ENCODE peak calls at places on chromosomes 6 and 20, in eight cellular contexts. D, O, J, L, F, U, P and B are unnamed samples.

GRCh38 chr6:32439708-32440214 is at the start of gene HLA-DRA:
- ATAC-seq in D (peak), O (peak), J (peak), L (peak), F (peak), U (peak), P (peak), B (peak)

GRCh38 chr20:61753987-61754956 is 311.4 kb downstream of the TAF4 start:
- ATAC-seq in D (no peak), O (no peak), J (no peak), L (no peak), F (no peak), U (no peak), P (no peak), B (no peak)

GRCh38 chr6:29676981-29677601 is 3.9 kb downstream of the ZFP57 start:
- ATAC-seq in D (no peak), O (no peak), J (no peak), L (no peak), F (no peak), U (no peak), P (no peak), B (no peak)

GRCh38 chr6:144248470-144249301 is 36.4 kb upstream of the UTRN start:
- ATAC-seq in D (no peak), O (no peak), J (peak), L (no peak), F (peak), U (no peak), P (peak), B (peak)

GRCh38 chr6:87174078-87174579 is 18.8 kb downstream of the ZNF292 start:
- ATAC-seq in D (peak), O (no peak), J (peak), L (peak), F (no peak), U (no peak), P (no peak), B (no peak)

GRCh38 chr6:35415065-35415880 is 36.9 kb upstream of the FANCE start:
- ATAC-seq in D (peak), O (peak), J (peak), L (no peak), F (no peak), U (no peak), P (peak), B (peak)

GRCh38 chr6:113162739-113163138 is 694.4 kb upstream of the MARCKS start:
- ATAC-seq in D (no peak), O (no peak), J (no peak), L (no peak), F (no peak), U (no peak), P (no peak), B (no peak)

GRCh38 chr6:44563397-44563796 is 175.9 kb downstream of the CDC5L start:
- ATAC-seq in D (no peak), O (no peak), J (peak), L (no peak), F (no peak), U (no peak), P (peak), B (no peak)

GRCh38 chr20:16222859-16223411 is 350.3 kb downstream of the KIF16B start:
- ATAC-seq in D (no peak), O (no peak), J (no peak), L (no peak), F (no peak), U (no peak), P (no peak), B (no peak)

GRCh38 chr6:3340358-3340798 is 81.6 kb downstream of the PSMG4 start:
- ATAC-seq in D (no peak), O (no peak), J (no peak), L (no peak), F (no peak), U (no peak), P (peak), B (no peak)

GRCh38 chr6:34919651-34920050 is 30.6 kb downstream of the ANKS1A start:
- ATAC-seq in D (no peak), O (no peak), J (no peak), L (no peak), F (no peak), U (no peak), P (no peak), B (no peak)

GRCh38 chr6:42407379-42407778 is 44.3 kb downstream of the TRERF1 start:
- ATAC-seq in D (peak), O (no peak), J (peak), L (no peak), F (peak), U (no peak), P (peak), B (no peak)

GRCh38 chr6:107077710-107078109 is 37.6 kb downstream of the BEND3 start:
- ATAC-seq in D (no peak), O (no peak), J (no peak), L (no peak), F (no peak), U (no peak), P (no peak), B (no peak)

GRCh38 chr6:27889275-27889627 is 22.9 kb downstream of the OR2B2 start:
- ATAC-seq in D (no peak), O (no peak), J (no peak), L (no peak), F (no peak), U (no peak), P (no peak), B (no peak)

GRCh38 chr6:131954775-131955107 is 3.6 kb upstream of the CCN2 start:
- ATAC-seq in D (peak), O (peak), J (no peak), L (no peak), F (no peak), U (no peak), P (no peak), B (peak)

GRCh38 chr6:170289108-170289931 is 1.6 kb downstream of the DLL1 start:
- ATAC-seq in D (peak), O (no peak), J (no peak), L (peak), F (no peak), U (peak), P (no peak), B (no peak)

GRCh38 chr6:132937466-132937906 is 123.1 kb downstream of the RPS12 start:
- ATAC-seq in D (peak), O (peak), J (no peak), L (no peak), F (no peak), U (no peak), P (no peak), B (peak)

GRCh38 chr6:36757206-36757605 is 59.6 kb downstream of the RAB44 start:
- ATAC-seq in D (no peak), O (no peak), J (no peak), L (no peak), F (no peak), U (no peak), P (no peak), B (no peak)

GRCh38 chr6:164148789-164149188 is 734.3 kb downstream of the QKI start:
- ATAC-seq in D (no peak), O (no peak), J (no peak), L (no peak), F (no peak), U (no peak), P (no peak), B (no peak)

GRCh38 chr6:84773431-84774173 is 9.2 kb upstream of the TBX18 start:
- ATAC-seq in D (peak), O (peak), J (no peak), L (no peak), F (no peak), U (no peak), P (peak), B (peak)